ENCODE peak calls at places on chromosomes 7 and 10, in ten cellular contexts. Z is LoVo; E is stimulated activated CD4-positive, alpha-beta T cell treated with anti-CD3 and anti-CD28 coated beads, Interleukin-4, amount 100 ng/mL, for 4 hours; A is mammary epithelial cell; W is effector memory CD4-positive, alpha-beta T cell; R is neural progenitor cell; F is WTC11; X is NCI-H1105; G is kidney glomerular epithelial cell; I is ureter. O is an unnamed sample.

GRCh38 chr7:115417662-115418061 is 495.8 kb downstream of the MDFIC start:
- DNase-seq in Z (no peak), E (no peak), A (no peak), W (no peak), R (peak; percentile 9), F (peak; percentile 16), X (no peak), G (no peak), I (no peak), O (no peak)

GRCh38 chr7:139568813-139569490 is 45.5 kb downstream of the CLEC2L start:
- DNase-seq in Z (no peak), E (no peak), A (no peak), W (no peak), R (no peak), F (no peak), X (no peak), G (no peak), I (no peak), O (no peak)

GRCh38 chr7:111192614-111193053 is 101.7 kb downstream of the LRRN3 start:
- DNase-seq in Z (no peak), E (no peak), A (no peak), W (no peak), R (no peak), F (no peak), X (no peak), G (no peak), I (no peak), O (no peak)

GRCh38 chr7:78510580-78511188 is 712.1 kb downstream of the PHTF2 start:
- DNase-seq in Z (peak; percentile 61), E (no peak), A (peak; percentile 15), W (no peak), R (peak; percentile 62), F (peak; percentile 55), X (peak; percentile 37), G (peak; percentile 67), I (no peak), O (no peak)

GRCh38 chr7:23544913-23545354 is 13.2 kb upstream of the TRA2A start:
- DNase-seq in Z (peak; percentile 55), E (no peak), A (peak; percentile 39), W (no peak), R (peak; percentile 45), F (no peak), X (peak; percentile 65), G (peak; percentile 15), I (no peak), O (no peak)

GRCh38 chr10:59887972-59888640 is 18.2 kb downstream of the CCDC6 start:
- DNase-seq in Z (no peak), E (no peak), A (no peak), W (peak; percentile 10), R (no peak), F (no peak), X (no peak), G (no peak), I (no peak), O (no peak)

GRCh38 chr10:89466599-89467035 is 52.2 kb downstream of the IFIT5 start:
- DNase-seq in Z (no peak), E (no peak), A (peak; percentile 80), W (no peak), R (peak; percentile 31), F (no peak), X (no peak), G (no peak), I (no peak), O (no peak)

GRCh38 chr7:101128040-101128834 is 1.3 kb downstream of the SERPINE1 start:
- DNase-seq in Z (no peak), E (no peak), A (peak; percentile 40), W (no peak), R (no peak), F (no peak), X (no peak), G (no peak), I (no peak), O (no peak)

GRCh38 chr10:96890172-96890513 is 58.0 kb downstream of the LCOR start:
- DNase-seq in Z (peak; percentile 30), E (no peak), A (peak; percentile 36), W (no peak), R (no peak), F (no peak), X (no peak), G (no peak), I (no peak), O (no peak)

GRCh38 chr7:99406557-99406956 is 1.8 kb downstream of the PDAP1 start:
- DNase-seq in Z (no peak), E (no peak), A (no peak), W (no peak), R (no peak), F (no peak), X (no peak), G (no peak), I (no peak), O (no peak)

GRCh38 chr10:132193907-132194552 is 7.3 kb downstream of the DPYSL4 start:
- DNase-seq in Z (peak; percentile 19), E (no peak), A (no peak), W (no peak), R (peak; percentile 45), F (no peak), X (no peak), G (no peak), I (no peak), O (no peak)

GRCh38 chr10:122486396-122487080 is 25.2 kb downstream of the HTRA1 start:
- DNase-seq in Z (no peak), E (no peak), A (no peak), W (no peak), R (no peak), F (no peak), X (no peak), G (no peak), I (no peak), O (no peak)

GRCh38 chr7:146736446-146737190 is 620.0 kb downstream of the CNTNAP2 start:
- DNase-seq in Z (no peak), E (no peak), A (no peak), W (no peak), R (no peak), F (no peak), X (no peak), G (no peak), I (no peak), O (no peak)

GRCh38 chr10:70736470-70736982 is 48.7 kb downstream of the TBATA start:
- DNase-seq in Z (no peak), E (no peak), A (no peak), W (no peak), R (no peak), F (no peak), X (no peak), G (no peak), I (no peak), O (no peak)

GRCh38 chr7:141956084-141956483 is 9.3 kb upstream of the CLEC5A start:
- DNase-seq in Z (no peak), E (no peak), A (peak; percentile 71), W (no peak), R (no peak), F (no peak), X (no peak), G (no peak), I (no peak), O (no peak)

GRCh38 chr7:23918856-23919255 is 208.8 kb downstream of the STK31 start:
- DNase-seq in Z (peak; percentile 28), E (no peak), A (peak; percentile 5), W (no peak), R (no peak), F (no peak), X (no peak), G (no peak), I (no peak), O (no peak)

GRCh38 chr10:25547391-25547790 is 372.6 kb downstream of the GPR158 start:
- DNase-seq in Z (no peak), E (no peak), A (peak; percentile 12), W (no peak), R (peak; percentile 54), F (no peak), X (no peak), G (no peak), I (no peak), O (no peak)

GRCh38 chr10:95447733-95448132 is 113.4 kb downstream of the SORBS1 start:
- DNase-seq in Z (no peak), E (no peak), A (no peak), W (no peak), R (no peak), F (no peak), X (no peak), G (no peak), I (no peak), O (no peak)

GRCh38 chr7:108382932-108383331 is 73.3 kb downstream of the NRCAM start:
- DNase-seq in Z (no peak), E (no peak), A (no peak), W (no peak), R (no peak), F (no peak), X (no peak), G (no peak), I (no peak), O (no peak)

GRCh38 chr7:20267482-20267881 is 50.3 kb upstream of the MACC1 start:
- DNase-seq in Z (no peak), E (no peak), A (no peak), W (no peak), R (peak; percentile 35), F (peak; percentile 26), X (no peak), G (no peak), I (no peak), O (no peak)

GRCh38 chr10:118042336-118042735 is 4.4 kb downstream of the RAB11FIP2 start:
- DNase-seq in Z (no peak), E (no peak), A (no peak), W (no peak), R (no peak), F (no peak), X (no peak), G (no peak), I (no peak), O (no peak)

GRCh38 chr10:87089746-87090145 is 4.9 kb downstream of the GLUD1 start:
- DNase-seq in Z (no peak), E (no peak), A (no peak), W (no peak), R (no peak), F (no peak), X (no peak), G (no peak), I (no peak), O (no peak)

GRCh38 chr7:50739744-50740455 is 42.8 kb downstream of the GRB10 start:
- DNase-seq in Z (no peak), E (peak; percentile 54), A (no peak), W (peak; percentile 60), R (no peak), F (no peak), X (no peak), G (peak; percentile 1), I (no peak), O (peak; percentile 27)

GRCh38 chr10:30002438-30003266 is 56.7 kb downstream of the JCAD start:
- DNase-seq in Z (peak; percentile 51), E (peak; percentile 45), A (peak; percentile 67), W (peak; percentile 8), R (peak; percentile 89), F (peak; percentile 91), X (no peak), G (peak; percentile 58), I (peak; percentile 78), O (peak; percentile 35)

GRCh38 chr7:129798616-129799349 is 154.0 kb downstream of the UBE2H start:
- DNase-seq in Z (no peak), E (no peak), A (no peak), W (no peak), R (no peak), F (no peak), X (no peak), G (no peak), I (no peak), O (no peak)

GRCh38 chr7:312409-312808 is 22.4 kb downstream of the FOXL3 start:
- DNase-seq in Z (no peak), E (no peak), A (no peak), W (no peak), R (no peak), F (no peak), X (no peak), G (no peak), I (no peak), O (no peak)

GRCh38 chr10:44366936-44367630 is 17.8 kb downstream of the CXCL12 start:
- DNase-seq in Z (no peak), E (no peak), A (no peak), W (no peak), R (no peak), F (no peak), X (no peak), G (no peak), I (no peak), O (no peak)

GRCh38 chr10:104252349-104252748 is 2.3 kb upstream of the GSTO1 start:
- DNase-seq in Z (no peak), E (no peak), A (no peak), W (no peak), R (no peak), F (no peak), X (no peak), G (no peak), I (no peak), O (no peak)